ENCODE peak calls at places on chromosomes 3 and 15, in seven cellular contexts. Q is foreskin keratinocyte, V is hepatocyte, T is GM06990, K is Calu3, J is epithelial cell of proximal tubule, X is thoracic aorta. O is an unnamed sample.

GRCh38 chr3:33124638-33125037 is 10.8 kb downstream of the CRTAP start:
- DNase-seq in Q (peak), V (no peak), T (no peak), K (no peak), J (no peak), X (no peak), O (no peak)

GRCh38 chr3:115615001-115615447 is 8.3 kb upstream of the GAP43 start:
- DNase-seq in Q (peak), V (peak), T (no peak), K (peak), J (peak), X (no peak), O (no peak)

GRCh38 chr15:29613951-29614382 is 208.3 kb downstream of the TJP1 start:
- DNase-seq in Q (no peak), V (no peak), T (no peak), K (no peak), J (no peak), X (no peak), O (no peak)

GRCh38 chr3:77887611-77888010 is 847.7 kb downstream of the ROBO2 start:
- DNase-seq in Q (no peak), V (no peak), T (no peak), K (no peak), J (no peak), X (no peak), O (no peak)

GRCh38 chr15:90529369-90530249 is at the start of gene CRTC3:
- DNase-seq in Q (no peak), V (peak), T (peak), K (peak), J (no peak), X (no peak), O (peak)

GRCh38 chr15:63872759-63873510 is 39.2 kb upstream of the HERC1 start:
- DNase-seq in Q (no peak), V (no peak), T (no peak), K (no peak), J (no peak), X (no peak), O (no peak)

GRCh38 chr3:49121244-49121671 is 635 bp upstream of the USP19 start:
- DNase-seq in Q (no peak), V (no peak), T (no peak), K (no peak), J (no peak), X (no peak), O (no peak)

GRCh38 chr3:13950042-13950441 is 70.2 kb upstream of the WNT7A start:
- DNase-seq in Q (no peak), V (no peak), T (no peak), K (no peak), J (no peak), X (no peak), O (no peak)

GRCh38 chr3:72453686-72454085 is 394.6 kb downstream of the SHQ1 start:
- DNase-seq in Q (no peak), V (no peak), T (no peak), K (no peak), J (no peak), X (no peak), O (no peak)

GRCh38 chr15:74312445-74313007 is 54.9 kb downstream of the CYP11A1 start:
- DNase-seq in Q (no peak), V (no peak), T (no peak), K (no peak), J (no peak), X (no peak), O (no peak)

GRCh38 chr3:170745211-170745718 is 124.7 kb downstream of the RPL22L1 start:
- DNase-seq in Q (peak), V (no peak), T (no peak), K (peak), J (no peak), X (no peak), O (no peak)

GRCh38 chr3:23662079-23662617 is 143.6 kb upstream of the UBE2E1 start:
- DNase-seq in Q (no peak), V (no peak), T (no peak), K (no peak), J (no peak), X (no peak), O (no peak)

GRCh38 chr3:42214565-42215283 is 51.3 kb downstream of the CCK start:
- DNase-seq in Q (no peak), V (no peak), T (no peak), K (no peak), J (no peak), X (no peak), O (peak)

GRCh38 chr3:105527949-105528348 is 161.2 kb downstream of the ALCAM start:
- DNase-seq in Q (peak), V (no peak), T (peak), K (no peak), J (no peak), X (no peak), O (peak)

GRCh38 chr3:159001711-159002110 is 199.9 kb downstream of the MFSD1 start:
- DNase-seq in Q (no peak), V (no peak), T (no peak), K (no peak), J (no peak), X (no peak), O (no peak)

GRCh38 chr15:38042707-38043445 is 108.4 kb downstream of the TMCO5A start:
- DNase-seq in Q (no peak), V (no peak), T (no peak), K (no peak), J (no peak), X (no peak), O (no peak)

GRCh38 chr3:45583021-45583851 is 11.3 kb upstream of the LIMD1 start:
- DNase-seq in Q (no peak), V (no peak), T (no peak), K (no peak), J (no peak), X (no peak), O (no peak)

GRCh38 chr3:178802993-178803693 is 266.9 kb downstream of the KCNMB2 start:
- DNase-seq in Q (no peak), V (no peak), T (no peak), K (no peak), J (no peak), X (no peak), O (no peak)

GRCh38 chr3:24686764-24687163 is 192.1 kb upstream of the THRB start:
- DNase-seq in Q (no peak), V (no peak), T (no peak), K (no peak), J (no peak), X (no peak), O (no peak)

GRCh38 chr15:66698971-66699370 is 3.1 kb upstream of the SMAD6 start:
- DNase-seq in Q (no peak), V (no peak), T (no peak), K (no peak), J (no peak), X (no peak), O (no peak)

GRCh38 chr15:66700412-66700801 is 1.6 kb upstream of the SMAD6 start:
- DNase-seq in Q (no peak), V (no peak), T (no peak), K (no peak), J (no peak), X (no peak), O (no peak)

GRCh38 chr15:66701422-66702034 is 508 bp upstream of the SMAD6 start:
- DNase-seq in Q (peak), V (no peak), T (peak), K (no peak), J (no peak), X (no peak), O (peak)

GRCh38 chr15:66702035-66702769 is at the start of gene SMAD6:
- DNase-seq in Q (peak), V (peak), T (peak), K (peak), J (peak), X (peak), O (peak)

GRCh38 chr15:66700802-66701421 is 1.1 kb upstream of the SMAD6 start:
- DNase-seq in Q (peak), V (peak), T (peak), K (peak), J (no peak), X (peak), O (peak)
- TF ChIP-seq CTCF in Q (no peak), V (no peak), T (no peak), K (no peak), J (no peak), X (no peak), O (no peak)

GRCh38 chr3:140501054-140501769 is 176.7 kb upstream of the TRIM42 start:
- DNase-seq in Q (no peak), V (peak), T (no peak), K (peak), J (peak), X (no peak), O (no peak)

GRCh38 chr3:140500473-140500872 is 177.4 kb upstream of the TRIM42 start:
- DNase-seq in Q (no peak), V (no peak), T (no peak), K (no peak), J (no peak), X (no peak), O (no peak)

GRCh38 chr3:140501770-140502364 is 176.0 kb upstream of the TRIM42 start:
- DNase-seq in Q (no peak), V (no peak), T (no peak), K (no peak), J (no peak), X (no peak), O (no peak)

GRCh38 chr3:140497331-140497730 is 180.5 kb upstream of the TRIM42 start:
- DNase-seq in Q (no peak), V (no peak), T (no peak), K (no peak), J (no peak), X (no peak), O (no peak)

DNA sequence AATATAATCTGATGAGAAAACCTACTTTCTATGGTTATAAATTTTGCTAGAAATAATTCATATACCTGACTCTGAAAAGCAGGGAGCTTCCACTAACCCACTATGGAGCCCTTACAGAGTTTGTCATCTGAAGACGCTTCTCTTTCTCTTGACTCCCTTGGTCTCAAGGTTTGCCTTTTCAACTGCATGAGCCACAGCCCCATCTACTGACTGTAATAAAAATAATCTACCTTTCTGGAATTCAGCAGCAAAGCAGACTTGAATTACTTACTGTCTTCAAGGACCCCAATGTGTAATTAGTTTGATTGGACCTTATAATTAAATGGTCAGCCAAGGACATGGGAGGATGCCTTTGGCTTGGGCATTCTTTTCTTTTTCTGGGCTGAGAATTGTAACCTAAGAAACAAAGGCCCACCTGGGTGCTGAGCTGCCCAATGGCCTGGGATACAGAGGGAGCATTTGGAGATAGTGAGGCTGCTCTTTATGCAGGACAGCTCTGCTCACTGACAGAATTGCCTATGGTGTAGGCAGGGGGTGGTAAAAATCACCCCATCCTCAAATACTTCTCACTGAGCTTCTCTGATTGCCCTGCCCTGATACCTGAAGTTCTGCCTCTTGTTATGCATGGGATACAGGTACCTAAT is 178.6 kb upstream of the TRIM42 start:
- DNase-seq in Q (no peak), V (peak), T (no peak), K (no peak), J (no peak), X (no peak), O (no peak)
- TF ChIP-seq CTCF in Q (peak), V (peak), T (peak), K (no peak), J (peak), X (no peak), O (no peak)

GRCh38 chr3:161508852-161509477 is 12.4 kb downstream of the OTOL1 start:
- DNase-seq in Q (no peak), V (no peak), T (no peak), K (peak), J (no peak), X (no peak), O (peak)
- TF ChIP-seq CTCF in Q (peak), V (peak), T (peak), K (peak), J (peak), X (no peak), O (peak)

GRCh38 chr3:37887824-37888223 is 26.1 kb downstream of the CTDSPL start:
- DNase-seq in Q (no peak), V (no peak), T (no peak), K (no peak), J (no peak), X (no peak), O (no peak)

GRCh38 chr3:37891227-37891626 is 29.5 kb downstream of the CTDSPL start:
- DNase-seq in Q (no peak), V (no peak), T (no peak), K (no peak), J (no peak), X (no peak), O (no peak)

GRCh38 chr3:37892917-37893595 is 31.4 kb downstream of the CTDSPL start:
- DNase-seq in Q (no peak), V (peak), T (no peak), K (peak), J (peak), X (no peak), O (no peak)

GRCh38 chr3:37887062-37887461 is 25.4 kb downstream of the CTDSPL start:
- DNase-seq in Q (no peak), V (no peak), T (no peak), K (no peak), J (no peak), X (no peak), O (no peak)

DNA sequence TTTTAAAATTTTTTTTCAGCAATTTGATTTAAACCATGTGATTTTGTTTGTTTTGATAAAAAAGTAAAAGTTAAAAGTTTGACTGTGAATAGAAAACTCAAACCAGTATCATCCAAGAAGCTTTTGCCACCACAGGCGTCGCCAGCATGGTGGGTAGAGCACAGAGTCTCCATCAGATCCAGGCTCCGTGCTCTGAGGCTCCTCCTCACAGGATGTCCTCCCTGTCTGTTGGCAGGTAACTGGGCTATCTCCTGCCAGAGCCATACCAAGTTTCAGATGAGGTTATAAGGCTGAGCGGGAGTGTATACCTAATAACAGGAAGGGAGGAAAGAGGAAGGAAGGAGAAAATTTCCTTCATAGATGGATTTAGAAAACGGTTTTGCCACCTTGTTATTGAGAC is 28.8 kb downstream of the CTDSPL start:
- DNase-seq in Q (no peak), V (no peak), T (no peak), K (no peak), J (no peak), X (no peak), O (no peak)
- TF ChIP-seq CTCF in Q (no peak), V (no peak), T (no peak), K (no peak), J (no peak), X (no peak), O (no peak)

GRCh38 chr3:51706021-51706485 is 815 bp upstream of the GRM2 start:
- DNase-seq in Q (no peak), V (no peak), T (no peak), K (no peak), J (no peak), X (no peak), O (no peak)

GRCh38 chr3:51708216-51708845 is 1.5 kb downstream of the GRM2 start:
- DNase-seq in Q (no peak), V (no peak), T (no peak), K (no peak), J (no peak), X (no peak), O (no peak)

GRCh38 chr3:51709004-51709420 is 2.1 kb downstream of the GRM2 start:
- DNase-seq in Q (no peak), V (no peak), T (no peak), K (no peak), J (no peak), X (no peak), O (no peak)

GRCh38 chr3:51705276-51706020 is 1.4 kb upstream of the GRM2 start:
- DNase-seq in Q (no peak), V (no peak), T (no peak), K (no peak), J (no peak), X (no peak), O (no peak)

GRCh38 chr3:51706788-51707731 is at the start of gene GRM2:
- DNase-seq in Q (no peak), V (peak), T (no peak), K (no peak), J (no peak), X (no peak), O (no peak)
- TF ChIP-seq CTCF in Q (no peak), V (no peak), T (no peak), K (no peak), J (no peak), X (no peak), O (no peak)

GRCh38 chr3:122458992-122459391 is 43.1 kb upstream of the WDR5B start:
- DNase-seq in Q (no peak), V (peak), T (no peak), K (no peak), J (no peak), X (no peak), O (no peak)
- TF ChIP-seq CTCF in Q (peak), V (peak), T (peak), K (no peak), J (peak), X (no peak), O (peak)

GRCh38 chr15:79675982-79676381 is 220.8 kb downstream of the MTHFS start:
- DNase-seq in Q (no peak), V (no peak), T (no peak), K (no peak), J (no peak), X (no peak), O (no peak)
- TF ChIP-seq CTCF in Q (no peak), V (no peak), T (peak), K (no peak), J (no peak), X (no peak), O (no peak)

DNA sequence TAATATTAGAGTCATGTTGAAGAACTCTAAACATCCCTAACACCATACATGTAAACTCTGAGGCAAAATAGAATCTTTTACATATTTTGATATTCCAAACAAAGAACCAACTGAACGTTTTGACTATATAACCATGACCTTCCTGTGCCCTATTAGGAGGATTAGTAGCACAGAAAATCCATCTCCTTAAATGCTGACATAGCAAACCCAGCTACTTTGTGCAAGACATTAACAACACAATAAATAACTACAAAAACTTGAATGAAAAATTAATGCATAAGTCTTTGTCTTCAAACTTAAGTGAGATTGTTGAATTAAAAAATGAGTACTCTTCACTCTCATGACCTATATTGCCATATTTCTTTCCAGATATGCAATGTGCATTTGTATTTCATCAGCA is 450.0 kb upstream of the PDZRN3 start:
- DNase-seq in Q (no peak), V (no peak), T (no peak), K (no peak), J (no peak), X (no peak), O (no peak)
- TF ChIP-seq CTCF in Q (no peak), V (no peak), T (no peak), K (no peak), J (no peak), X (no peak), O (no peak)

DNA sequence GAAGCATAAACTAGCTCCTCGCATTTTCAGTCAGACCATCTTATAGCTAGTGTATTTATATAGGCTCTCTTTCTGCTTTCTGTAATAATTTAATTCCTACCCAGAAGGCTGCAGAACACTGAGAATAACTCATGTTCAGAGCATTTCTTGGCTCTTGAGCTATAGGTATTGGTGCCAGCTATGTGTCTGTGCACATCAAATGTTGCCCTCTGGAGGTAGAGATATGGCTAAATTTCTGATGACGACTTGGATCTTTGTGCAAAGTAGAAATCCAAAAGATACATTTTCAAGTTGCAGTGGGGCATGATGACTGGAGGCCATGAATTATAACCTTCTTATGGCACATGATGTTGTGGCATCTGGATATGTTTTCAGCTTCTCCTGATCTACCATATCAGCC is 336.2 kb upstream of the TPM1 start:
- DNase-seq in Q (no peak), V (no peak), T (no peak), K (no peak), J (no peak), X (no peak), O (no peak)
- TF ChIP-seq CTCF in Q (peak), V (peak), T (peak), K (no peak), J (peak), X (peak), O (no peak)

O was measured in GM13976.